ENCODE peak calls at places on chromosome 5, in seven cellular contexts. X is stimulated activated naive CD8-positive, alpha-beta T cell treated with anti-CD3 and anti-CD28 coated beads, Interleukin-15, amount 100 ng/mL, for 72 hours; F is naive thymus-derived CD8-positive, alpha-beta T cell; C is mucosa of descending colon; Z is PC-3; B is activated CD8-positive, alpha-beta T cell treated with anti-CD3 and anti-CD28 coated beads, Interleukin-2, amount 10 ng/mL, durations not matched to agents 7 days and 5 days; Y is activated CD4-positive, alpha-beta T cell treated with anti-CD3 and anti-CD28 coated beads for 36 hours. W is an unnamed sample.

GRCh38 chr5:147547730-147548129 is 37.9 kb upstream of the DPYSL3 start:
- ATAC-seq in X (no peak), F (no peak), C (no peak), Z (no peak), B (no peak), Y (no peak), W (no peak)

GRCh38 chr5:50856720-50857119 is 190.3 kb downstream of the PARP8 start:
- ATAC-seq in X (no peak), F (no peak), C (peak), Z (no peak), B (no peak), Y (no peak), W (peak)

GRCh38 chr5:112684121-112684520 is 53.6 kb upstream of the APC start:
- ATAC-seq in X (no peak), F (no peak), C (no peak), Z (no peak), B (no peak), Y (no peak), W (peak)

GRCh38 chr5:140329739-140330481 is 16.5 kb downstream of the HBEGF start:
- ATAC-seq in X (no peak), F (no peak), C (no peak), Z (peak), B (no peak), Y (no peak), W (no peak)

GRCh38 chr5:151144922-151145321 is 12.7 kb downstream of the ANXA6 start:
- ATAC-seq in X (no peak), F (no peak), C (no peak), Z (no peak), B (no peak), Y (no peak), W (no peak)

GRCh38 chr5:58484505-58484904 is 6.7 kb upstream of the GAPT start:
- ATAC-seq in X (no peak), F (no peak), C (no peak), Z (no peak), B (no peak), Y (no peak), W (no peak)

GRCh38 chr5:60522299-60522915 is 177.6 kb downstream of the DEPDC1B start:
- ATAC-seq in X (peak), F (no peak), C (no peak), Z (no peak), B (no peak), Y (peak), W (peak)

GRCh38 chr5:127961764-127962148 is 121.8 kb upstream of the SLC12A2 start:
- ATAC-seq in X (no peak), F (no peak), C (peak), Z (no peak), B (no peak), Y (no peak), W (no peak)

GRCh38 chr5:98773214-98773463 is 324 bp upstream of the RGMB start:
- ATAC-seq in X (no peak), F (no peak), C (no peak), Z (no peak), B (no peak), Y (no peak), W (no peak)